ENCODE peak calls at places on chromosomes 16 and 17, in seven cellular contexts. H is CD8-positive, alpha-beta memory T cell; W is small intestine; K is stomach; M is mammary epithelial cell; E is pancreas; O is mesenchymal stem cell. V is an unnamed sample. For H3K9me3, the result is how much of the 10 kb centered on the place peaks cover.

GRCh38 chr17:17963066-17963465 is 9.1 kb downstream of the TOM1L2 start:
- DNase-seq in O (no peak), K (no peak), W (no peak), H (no peak), E (no peak), M (no peak), V (no peak)

GRCh38 chr16:27421961-27422740 is 20.2 kb downstream of the IL21R start:
- DNase-seq in M (no peak), K (no peak), H (no peak), O (no peak), W (no peak), E (no peak), V (no peak)

GRCh38 chr17:50625032-50625871 is 9.4 kb upstream of the ABCC3 start:
- DNase-seq in M (no peak), E (no peak), K (no peak), H (no peak), W (no peak), O (no peak), V (no peak)

GRCh38 chr16:87800497-87800896 is 34.7 kb upstream of the KLHDC4 start:
- DNase-seq in M (no peak), O (no peak), W (no peak), H (no peak), E (no peak), K (no peak), V (no peak)

GRCh38 chr16:87441886-87442580 is 49.9 kb downstream of the MAP1LC3B start:
- DNase-seq in M (no peak), O (peak), E (no peak), K (no peak), W (no peak), H (no peak), V (no peak)

GRCh38 chr16:9141813-9142212 is 50.4 kb downstream of the HAPSTR1 start:
- DNase-seq in O (no peak), E (no peak), K (no peak), M (no peak), W (no peak), H (no peak), V (no peak)

GRCh38 chr16:6209355-6209930 is 1111.8 kb upstream of the EEF2KMT start:
- DNase-seq in K (no peak), M (no peak), H (no peak), W (peak), E (no peak), O (no peak), V (no peak)

GRCh38 chr17:43915561-43915960 is 8.2 kb upstream of the MPP2 start:
- DNase-seq in K (no peak), E (no peak), H (no peak), W (no peak), O (no peak), M (no peak), V (no peak)

GRCh38 chr16:81473066-81473488 is 28.5 kb downstream of the CMIP start:
- DNase-seq in W (no peak), M (no peak), O (no peak), K (no peak), E (no peak), H (no peak), V (no peak)

GRCh38 chr17:81384929-81385319 is 10.3 kb upstream of the BAHCC1 start:
- DNase-seq in O (no peak), W (no peak), M (no peak), E (no peak), H (no peak), K (no peak), V (no peak)

DNA sequence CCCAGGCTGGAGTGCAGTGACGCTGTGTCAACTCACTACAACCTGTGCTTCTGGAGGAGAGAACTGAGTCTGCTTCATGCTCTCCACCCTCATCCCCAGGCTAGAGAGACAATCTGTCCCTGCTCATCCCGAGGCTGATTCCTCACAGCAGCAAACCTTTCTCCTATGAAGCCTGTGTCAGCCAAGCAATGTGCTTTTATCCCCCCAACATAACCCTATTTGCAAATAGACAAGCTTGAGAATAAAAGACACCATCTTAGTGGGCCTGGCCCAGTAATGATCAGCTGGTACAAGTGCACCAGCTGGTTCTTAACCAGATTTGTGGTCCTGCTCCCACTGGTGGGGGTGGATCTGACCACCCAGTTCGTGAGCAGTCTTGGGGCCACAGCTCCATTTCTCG is 322.8 kb downstream of the CPPED1 start:
- DNase-seq in O (no peak), W (no peak), K (no peak), M (no peak), E (no peak), H (no peak), V (no peak)
- H3K9me3 ChIP-seq in O (under half), W (under half), K (under half), M (under half), E (under half), H (under half), V (under half)

GRCh38 chr17:82946081-82946480 is 106.3 kb upstream of the ZNF750 start:
- DNase-seq in E (no peak), M (no peak), K (no peak), W (no peak), O (no peak), H (no peak), V (no peak)

GRCh38 chr17:82942166-82943130 is 102.6 kb upstream of the ZNF750 start:
- DNase-seq in O (no peak), M (no peak), E (no peak), W (no peak), H (no peak), K (no peak), V (no peak)

GRCh38 chr17:82943339-82943738 is 103.5 kb upstream of the ZNF750 start:
- DNase-seq in W (no peak), H (no peak), O (no peak), M (no peak), E (no peak), K (no peak), V (no peak)

GRCh38 chr17:82944990-82945389 is 105.2 kb upstream of the ZNF750 start:
- DNase-seq in H (no peak), K (no peak), M (no peak), W (no peak), O (no peak), E (no peak), V (no peak)

GRCh38 chr17:82943751-82944150 is 103.9 kb upstream of the ZNF750 start:
- DNase-seq in M (no peak), E (no peak), K (no peak), H (no peak), O (no peak), W (no peak), V (no peak)
- H3K9me3 ChIP-seq in M (under half), E (under half), K (under half), H (under half), O (under half), W (under half), V (under half)

GRCh38 chr16:35239561-35239960 is 1780.1 kb downstream of the TP53TG3F start:
- DNase-seq in W (no peak), M (no peak), H (no peak), K (no peak), O (no peak), E (no peak), V (no peak)

GRCh38 chr16:35234679-35235078 is 1775.3 kb downstream of the TP53TG3F start:
- DNase-seq in E (no peak), K (no peak), O (no peak), W (no peak), H (no peak), M (no peak), V (no peak)
- H3K9me3 ChIP-seq in E (under half), K (under half), O (under half), W (under half), H (under half), M (under half), V (under half)

GRCh38 chr17:21674242-21674731 is 18.0 kb upstream of the KCNJ18 start:
- DNase-seq in E (no peak), H (no peak), K (no peak), M (no peak), W (no peak), O (no peak), V (no peak)
- H3K9me3 ChIP-seq in E (under half), H (under half), K (under half), M (half or more), W (under half), O (under half), V (under half)

GRCh38 chr17:42537826-42538451 is 1.9 kb downstream of the NAGLU start:
- DNase-seq in M (no peak), E (no peak), O (no peak), H (no peak), K (no peak), W (no peak), V (no peak)

GRCh38 chr17:42536048-42536371 is at the start of gene NAGLU:
- DNase-seq in O (peak), W (peak), M (peak), K (peak), H (peak), E (peak), V (peak)

GRCh38 chr17:42536372-42537155 is 523 bp downstream of the NAGLU start:
- DNase-seq in W (peak), M (peak), K (peak), H (peak), O (peak), E (peak), V (peak)

GRCh38 chr17:42537156-42537805 is 1.2 kb downstream of the NAGLU start:
- DNase-seq in E (peak), K (no peak), W (no peak), O (no peak), M (no peak), H (no peak), V (no peak)

DNA sequence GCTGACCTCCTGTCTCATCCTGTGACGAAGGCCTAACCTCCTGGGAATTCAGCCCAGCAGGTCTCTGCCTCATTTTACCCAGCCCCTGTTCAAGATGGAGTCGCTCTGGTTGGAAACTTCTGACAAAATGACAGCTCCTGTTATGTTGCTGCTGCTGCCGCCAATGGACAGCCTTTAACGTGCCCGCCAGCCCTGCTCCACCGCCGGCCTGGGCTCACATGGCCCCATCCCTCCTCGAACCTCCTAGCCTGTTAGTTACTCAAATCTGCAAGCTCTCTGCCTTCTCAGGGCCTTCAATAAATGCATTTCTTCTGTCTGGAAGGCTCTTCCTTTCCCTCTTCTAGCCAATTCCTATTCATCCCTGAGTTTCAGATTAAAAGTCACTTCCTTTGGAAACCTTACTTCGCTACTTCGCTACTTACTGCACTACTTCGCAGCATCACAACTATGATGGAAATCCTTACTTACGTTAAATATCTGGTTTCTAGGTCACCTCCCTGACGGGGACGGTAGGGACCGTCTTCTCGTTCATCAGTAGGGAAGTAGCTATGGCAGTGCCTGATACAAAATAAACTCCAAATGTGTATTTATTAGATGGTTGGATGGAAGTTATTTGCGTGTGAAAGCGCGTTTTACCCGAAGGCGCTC is 517 bp upstream of the NAGLU start:
- DNase-seq in W (no peak), O (no peak), K (no peak), M (no peak), H (no peak), E (no peak), V (no peak)
- H3K9me3 ChIP-seq in W (under half), O (under half), K (under half), M (under half), H (under half), E (under half), V (under half)